ENCODE peak calls at places on chromosomes 6 and 20, in eight cellular contexts. T is stimulated activated CD4-positive, alpha-beta T cell treated with anti-CD3 and anti-CD28 coated beads, Interleukin-4, amount 100 ng/mL, for 48 hours; E is T-helper 1 cell; X is endothelial cell; V is GM23338; B is AG10803; N is amygdala; A is activated T-cell treated with anti-CD3 and anti-CD28 coated beads, Interleukin-2, amount 50 U/mL, for 72 hours. F is an unnamed sample.

GRCh38 chr6:167161895-167162467 is 4.2 kb upstream of the GPR31 start:
- DNase-seq in T (no peak), E (no peak), X (no peak), V (no peak), B (no peak), N (no peak), A (no peak), F (no peak)

GRCh38 chr6:153088796-153089195 is 42.3 kb downstream of the RGS17 start:
- DNase-seq in T (no peak), E (no peak), X (no peak), V (no peak), B (no peak), N (no peak), A (no peak), F (no peak)

GRCh38 chr6:129567374-129567773 is 142.6 kb downstream of the ARHGAP18 start:
- DNase-seq in T (peak), E (no peak), X (peak), V (peak), B (peak), N (no peak), A (peak), F (no peak)

GRCh38 chr6:159578629-159579028 is 114.4 kb downstream of the SOD2 start:
- DNase-seq in T (no peak), E (no peak), X (no peak), V (no peak), B (no peak), N (no peak), A (no peak), F (no peak)

GRCh38 chr6:30614843-30615218 is 2.2 kb downstream of the PPP1R10 start:
- DNase-seq in T (peak), E (peak), X (peak), V (peak), B (peak), N (peak), A (peak), F (peak)

GRCh38 chr20:12660918-12661317 is 347.9 kb upstream of the SPTLC3 start:
- DNase-seq in T (no peak), E (no peak), X (peak), V (peak), B (no peak), N (no peak), A (no peak), F (no peak)

GRCh38 chr20:61852268-61853072 is 213.2 kb downstream of the TAF4 start:
- DNase-seq in T (no peak), E (no peak), X (no peak), V (no peak), B (no peak), N (no peak), A (no peak), F (no peak)

GRCh38 chr6:100440935-100441334 is 23.8 kb downstream of the SIM1 start:
- DNase-seq in T (no peak), E (no peak), X (no peak), V (no peak), B (no peak), N (no peak), A (no peak), F (no peak)

GRCh38 chr6:55892749-55893357 is 17.5 kb upstream of the BMP5 start:
- DNase-seq in T (no peak), E (no peak), X (no peak), V (no peak), B (peak), N (no peak), A (no peak), F (no peak)

GRCh38 chr6:43862925-43863324 is 92.9 kb downstream of the VEGFA start:
- DNase-seq in T (no peak), E (no peak), X (no peak), V (no peak), B (no peak), N (no peak), A (no peak), F (no peak)

GRCh38 chr6:133130863-133131262 is 110.3 kb upstream of the EYA4 start:
- DNase-seq in T (no peak), E (no peak), X (no peak), V (no peak), B (no peak), N (peak), A (no peak), F (no peak)

GRCh38 chr20:49283703-49284625 is 6.1 kb upstream of the ZNFX1 start:
- DNase-seq in T (no peak), E (no peak), X (no peak), V (no peak), B (no peak), N (no peak), A (no peak), F (no peak)

GRCh38 chr6:127120109-127120786 is 1.8 kb downstream of the RSPO3 start:
- DNase-seq in T (no peak), E (no peak), X (peak), V (peak), B (no peak), N (no peak), A (peak), F (no peak)

GRCh38 chr6:108920751-108921150 is 72.5 kb downstream of the ARMC2 start:
- DNase-seq in T (no peak), E (no peak), X (no peak), V (peak), B (no peak), N (no peak), A (no peak), F (no peak)

F was measured in activated T-helper 2 cell treated with anti-CD3 and anti-CD28 coated beads, Interferon-gamma antibody, Interleukin-2, Interleukin-4, amounts not matched to agents 10 μg/mL and 5 μg/mL and 100 μg/mL, durations not matched to agents 14 hours and 24 hours and 36 hours.